ENCODE peak calls at places on chromosomes 16 and 17, in four cellular contexts. One of them, this sample, is unnamed.
A peak's percentile ranks its signal among the peaks of the same experiment; 100 is the strongest.

GRCh38 chr16:51071326-51071725 is 79.7 kb downstream of the SALL1 start:
- DNase-seq in GM04504: no peak
- DNase-seq in lung: no peak
- DNase-seq in BJ: no peak
- DNase-seq in this sample: no peak

GRCh38 chr16:53775821-53776431 is 72.0 kb downstream of the FTO start:
- DNase-seq in lung: peak; percentile 80
- DNase-seq in GM04504: peak; percentile 85
- DNase-seq in BJ: peak; percentile 79
- DNase-seq in this sample: peak; percentile 90

GRCh38 chr17:76270770-76271668 is 5.9 kb downstream of the UBALD2 start:
- DNase-seq in lung: no peak
- DNase-seq in BJ: no peak
- DNase-seq in GM04504: no peak
- DNase-seq in this sample: no peak

GRCh38 chr17:61247438-61247837 is 152.2 kb upstream of the TBX2 start:
- DNase-seq in GM04504: peak; percentile 77
- DNase-seq in BJ: peak; percentile 64
- DNase-seq in lung: no peak
- DNase-seq in this sample: peak; percentile 97

GRCh38 chr16:1614226-1615102 is 2.3 kb downstream of the CRAMP1 start:
- DNase-seq in lung: no peak
- DNase-seq in GM04504: no peak
- DNase-seq in BJ: no peak
- DNase-seq in this sample: no peak

GRCh38 chr16:30760577-30761426 is 1.1 kb downstream of the CFAP119 start:
- DNase-seq in BJ: no peak
- DNase-seq in GM04504: no peak
- DNase-seq in lung: no peak
- DNase-seq in this sample: no peak

GRCh38 chr16:6970171-6970857 is 362.3 kb upstream of the RBFOX1 start:
- DNase-seq in BJ: no peak
- DNase-seq in lung: no peak
- DNase-seq in GM04504: no peak
- DNase-seq in this sample: no peak

GRCh38 chr16:84657229-84657837 is 9.0 kb downstream of the KLHL36 start:
- DNase-seq in lung: no peak
- DNase-seq in GM04504: no peak
- DNase-seq in BJ: no peak
- DNase-seq in this sample: no peak

GRCh38 chr17:13788385-13788784 is 186.7 kb upstream of the HS3ST3A1 start:
- DNase-seq in lung: no peak
- DNase-seq in BJ: no peak
- DNase-seq in GM04504: no peak
- DNase-seq in this sample: no peak

GRCh38 chr17:21024024-21024423 is 18.8 kb downstream of the USP22 start:
- DNase-seq in lung: no peak
- DNase-seq in GM04504: no peak
- DNase-seq in BJ: no peak
- DNase-seq in this sample: no peak

GRCh38 chr16:17281052-17281451 is 189.7 kb downstream of the XYLT1 start:
- DNase-seq in BJ: no peak
- DNase-seq in GM04504: no peak
- DNase-seq in lung: no peak
- DNase-seq in this sample: no peak

GRCh38 chr17:50219345-50219744 is 17.9 kb upstream of the COL1A1 start:
- DNase-seq in GM04504: no peak
- DNase-seq in BJ: no peak
- DNase-seq in lung: no peak
- DNase-seq in this sample: no peak

GRCh38 chr16:74944466-74944865 is 40.5 kb downstream of the WDR59 start:
- DNase-seq in BJ: no peak
- DNase-seq in GM04504: no peak
- DNase-seq in lung: no peak
- DNase-seq in this sample: no peak

GRCh38 chr16:82738699-82739098 is 111.9 kb downstream of the CDH13 start:
- DNase-seq in BJ: no peak
- DNase-seq in lung: no peak
- DNase-seq in GM04504: no peak
- DNase-seq in this sample: no peak

GRCh38 chr17:18859256-18859655 is 1.3 kb downstream of the PRPSAP2 start:
- DNase-seq in GM04504: no peak
- DNase-seq in lung: no peak
- DNase-seq in BJ: no peak
- DNase-seq in this sample: peak; percentile 20

GRCh38 chr16:82993874-82994375 is 367.2 kb downstream of the CDH13 start:
- DNase-seq in lung: no peak
- DNase-seq in BJ: no peak
- DNase-seq in GM04504: no peak
- DNase-seq in this sample: no peak

GRCh38 chr17:81464586-81464985 is 48.0 kb downstream of the ACTG1 start:
- DNase-seq in BJ: no peak
- DNase-seq in lung: no peak
- DNase-seq in GM04504: no peak
- DNase-seq in this sample: no peak

GRCh38 chr17:17433260-17433659 is 43.5 kb upstream of the MED9 start:
- DNase-seq in GM04504: peak; percentile 66
- DNase-seq in lung: peak; percentile 68
- DNase-seq in BJ: no peak
- DNase-seq in this sample: peak; percentile 75

GRCh38 chr17:29073045-29073444 is 30.1 kb downstream of the PIPOX start:
- DNase-seq in BJ: no peak
- DNase-seq in GM04504: no peak
- DNase-seq in lung: no peak
- DNase-seq in this sample: no peak

GRCh38 chr17:78747479-78747878 is 34.6 kb downstream of the CYTH1 start:
- DNase-seq in lung: no peak
- DNase-seq in GM04504: no peak
- DNase-seq in BJ: no peak
- DNase-seq in this sample: no peak

GRCh38 chr16:9906218-9906617 is 276.0 kb downstream of the GRIN2A start:
- DNase-seq in lung: no peak
- DNase-seq in GM04504: no peak
- DNase-seq in BJ: no peak
- DNase-seq in this sample: no peak

GRCh38 chr16:20904507-20905079 is 4.0 kb downstream of the LYRM1 start:
- DNase-seq in lung: no peak
- DNase-seq in BJ: no peak
- DNase-seq in GM04504: peak; percentile 28
- DNase-seq in this sample: peak; percentile 63

GRCh38 chr17:56593073-56593740 is at the start of gene NOG:
- DNase-seq in BJ: no peak
- DNase-seq in GM04504: no peak
- DNase-seq in lung: peak; percentile 44
- DNase-seq in this sample: no peak

GRCh38 chr17:65759532-65759931 is 198.1 kb upstream of the AXIN2 start:
- DNase-seq in GM04504: no peak
- DNase-seq in BJ: no peak
- DNase-seq in lung: no peak
- DNase-seq in this sample: no peak

GRCh38 chr17:75763613-75764416 is 1.2 kb downstream of the GALK1 start:
- DNase-seq in GM04504: no peak
- DNase-seq in BJ: no peak
- DNase-seq in lung: no peak
- DNase-seq in this sample: no peak

GRCh38 chr17:17808706-17809432 is 27.9 kb downstream of the SREBF1 start:
- DNase-seq in lung: no peak
- DNase-seq in BJ: no peak
- DNase-seq in GM04504: no peak
- DNase-seq in this sample: no peak

GRCh38 chr17:31687505-31688126 is 171.4 kb downstream of the COPRS start:
- DNase-seq in lung: no peak
- DNase-seq in GM04504: no peak
- DNase-seq in BJ: no peak
- DNase-seq in this sample: no peak

GRCh38 chr16:49345829-49346228 is 27.8 kb upstream of the C16orf78 start:
- DNase-seq in lung: no peak
- DNase-seq in GM04504: no peak
- DNase-seq in BJ: no peak
- DNase-seq in this sample: no peak

GRCh38 chr17:80545499-80545826 is 825 bp downstream of the RPTOR start:
- DNase-seq in BJ: no peak
- DNase-seq in GM04504: no peak
- DNase-seq in lung: no peak
- DNase-seq in this sample: no peak

GRCh38 chr16:88503771-88504488 is 50.9 kb downstream of the ZFPM1 start:
- DNase-seq in BJ: no peak
- DNase-seq in GM04504: no peak
- DNase-seq in lung: no peak
- DNase-seq in this sample: no peak

GRCh38 chr16:49519008-49519656 is 145.5 kb downstream of the C16orf78 start:
- DNase-seq in GM04504: no peak
- DNase-seq in lung: no peak
- DNase-seq in BJ: no peak
- DNase-seq in this sample: no peak

GRCh38 chr16:75481475-75481874 is 13.8 kb downstream of the CHST6 start:
- DNase-seq in BJ: no peak
- DNase-seq in lung: no peak
- DNase-seq in GM04504: no peak
- DNase-seq in this sample: no peak

GRCh38 chr16:85583491-85584181 is 29.5 kb upstream of the GSE1 start:
- DNase-seq in lung: no peak
- DNase-seq in BJ: peak; percentile 55
- DNase-seq in GM04504: peak; percentile 78
- DNase-seq in this sample: peak; percentile 55

GRCh38 chr17:41919840-41920579 is 1.3 kb upstream of the ACLY start:
- DNase-seq in BJ: no peak
- DNase-seq in GM04504: no peak
- DNase-seq in lung: peak; percentile 59
- DNase-seq in this sample: no peak

GRCh38 chr17:55294042-55294751 is 29.4 kb downstream of the HLF start:
- DNase-seq in lung: no peak
- DNase-seq in GM04504: peak; percentile 42
- DNase-seq in BJ: peak; percentile 18
- DNase-seq in this sample: no peak

GRCh38 chr16:89845417-89845816 is 17.1 kb downstream of the SPIRE2 start:
- DNase-seq in BJ: no peak
- DNase-seq in GM04504: no peak
- DNase-seq in lung: no peak
- DNase-seq in this sample: no peak

GRCh38 chr17:46952115-46952514 is 26.9 kb downstream of the RPRML start:
- DNase-seq in GM04504: no peak
- DNase-seq in BJ: no peak
- DNase-seq in lung: no peak
- DNase-seq in this sample: no peak

This sample was measured in AG09309.